ENCODE peak calls at places on chromosomes 11 and 22, in ten cellular contexts. One of them, this sample, is unnamed.

GRCh38 chr11:24155792-24156191 is 341.1 kb upstream of the LUZP2 start:
- DNase-seq in Peyer's patch: no peak
- DNase-seq in GM12865: no peak
- DNase-seq in heart left ventricle: no peak
- DNase-seq in pancreas: no peak
- DNase-seq in BE2C: peak
- DNase-seq in brain microvascular endothelial cell: no peak
- DNase-seq in adrenal gland: no peak
- DNase-seq in sigmoid colon: no peak
- DNase-seq in foreskin fibroblast: no peak
- DNase-seq in this sample: no peak

GRCh38 chr22:27419473-27419872 is 382.1 kb downstream of the MN1 start:
- DNase-seq in Peyer's patch: no peak
- DNase-seq in GM12865: no peak
- DNase-seq in heart left ventricle: no peak
- DNase-seq in pancreas: no peak
- DNase-seq in BE2C: no peak
- DNase-seq in brain microvascular endothelial cell: peak
- DNase-seq in adrenal gland: no peak
- DNase-seq in sigmoid colon: no peak
- DNase-seq in foreskin fibroblast: no peak
- DNase-seq in this sample: no peak

GRCh38 chr11:44763111-44763820 is 36.5 kb downstream of the TSPAN18 start:
- DNase-seq in Peyer's patch: no peak
- DNase-seq in GM12865: peak
- DNase-seq in heart left ventricle: no peak
- DNase-seq in pancreas: no peak
- DNase-seq in BE2C: no peak
- DNase-seq in brain microvascular endothelial cell: peak
- DNase-seq in adrenal gland: no peak
- DNase-seq in sigmoid colon: peak
- DNase-seq in foreskin fibroblast: no peak
- DNase-seq in this sample: no peak

GRCh38 chr11:71252782-71253730 is 679 bp upstream of the SHANK2 start:
- DNase-seq in Peyer's patch: peak
- DNase-seq in GM12865: no peak
- DNase-seq in heart left ventricle: no peak
- DNase-seq in pancreas: peak
- DNase-seq in BE2C: no peak
- DNase-seq in brain microvascular endothelial cell: peak
- DNase-seq in adrenal gland: no peak
- DNase-seq in sigmoid colon: no peak
- DNase-seq in foreskin fibroblast: peak
- DNase-seq in this sample: no peak

GRCh38 chr11:48041877-48042698 is 61.7 kb downstream of the PTPRJ start:
- DNase-seq in Peyer's patch: no peak
- DNase-seq in GM12865: no peak
- DNase-seq in heart left ventricle: no peak
- DNase-seq in pancreas: no peak
- DNase-seq in BE2C: no peak
- DNase-seq in brain microvascular endothelial cell: no peak
- DNase-seq in adrenal gland: no peak
- DNase-seq in sigmoid colon: no peak
- DNase-seq in foreskin fibroblast: no peak
- DNase-seq in this sample: no peak

GRCh38 chr11:125064070-125064469 is 965 bp downstream of the SLC37A2 start:
- DNase-seq in Peyer's patch: no peak
- DNase-seq in GM12865: no peak
- DNase-seq in heart left ventricle: no peak
- DNase-seq in pancreas: no peak
- DNase-seq in BE2C: no peak
- DNase-seq in brain microvascular endothelial cell: no peak
- DNase-seq in adrenal gland: no peak
- DNase-seq in sigmoid colon: no peak
- DNase-seq in foreskin fibroblast: no peak
- DNase-seq in this sample: no peak

GRCh38 chr22:44261861-44262595 is 50.7 kb downstream of the SHISAL1 start:
- DNase-seq in Peyer's patch: no peak
- DNase-seq in GM12865: no peak
- DNase-seq in heart left ventricle: peak
- DNase-seq in pancreas: no peak
- DNase-seq in BE2C: peak
- DNase-seq in brain microvascular endothelial cell: no peak
- DNase-seq in adrenal gland: peak
- DNase-seq in sigmoid colon: peak
- DNase-seq in foreskin fibroblast: no peak
- DNase-seq in this sample: no peak

GRCh38 chr11:18522388-18522787 is 4.4 kb downstream of the TSG101 start:
- DNase-seq in Peyer's patch: no peak
- DNase-seq in GM12865: peak
- DNase-seq in heart left ventricle: no peak
- DNase-seq in pancreas: no peak
- DNase-seq in BE2C: no peak
- DNase-seq in brain microvascular endothelial cell: no peak
- DNase-seq in adrenal gland: no peak
- DNase-seq in sigmoid colon: no peak
- DNase-seq in foreskin fibroblast: no peak
- DNase-seq in this sample: no peak

DNA sequence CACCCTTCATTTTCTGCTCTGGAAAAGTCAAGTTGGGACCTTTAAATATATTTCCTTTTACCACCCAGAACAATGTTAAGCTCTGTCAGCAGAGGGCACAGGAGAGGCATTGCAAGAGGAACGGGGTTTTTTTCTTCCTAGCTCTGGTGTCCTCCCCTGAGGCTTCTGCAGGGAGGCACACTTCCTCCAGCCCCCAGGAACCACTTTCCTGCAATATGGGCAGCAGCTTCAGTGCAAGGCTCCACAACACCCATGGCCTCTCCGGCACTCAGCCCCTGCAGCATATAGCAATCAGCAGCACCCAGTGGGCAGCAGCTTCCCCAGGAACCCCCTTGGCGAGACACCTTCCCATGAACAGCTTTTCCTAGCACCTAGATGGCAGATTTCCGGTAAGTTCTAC is 101.4 kb downstream of the SYT9 start:
- DNase-seq in Peyer's patch: no peak
- DNase-seq in GM12865: peak
- DNase-seq in heart left ventricle: no peak
- DNase-seq in pancreas: no peak
- DNase-seq in BE2C: peak
- DNase-seq in brain microvascular endothelial cell: peak
- DNase-seq in adrenal gland: no peak
- DNase-seq in sigmoid colon: no peak
- DNase-seq in foreskin fibroblast: peak
- DNase-seq in this sample: no peak
- TF ChIP-seq CTCF in Peyer's patch: no peak
- TF ChIP-seq CTCF in GM12865: peak
- TF ChIP-seq CTCF in heart left ventricle: peak
- TF ChIP-seq CTCF in pancreas: no peak
- TF ChIP-seq CTCF in BE2C: peak
- TF ChIP-seq CTCF in brain microvascular endothelial cell: peak
- TF ChIP-seq CTCF in adrenal gland: peak
- TF ChIP-seq CTCF in sigmoid colon: no peak
- TF ChIP-seq CTCF in foreskin fibroblast: peak
- TF ChIP-seq CTCF in this sample: peak

GRCh38 chr11:61144511-61145179 is 16.6 kb downstream of the VPS37C start:
- DNase-seq in Peyer's patch: no peak
- DNase-seq in GM12865: no peak
- DNase-seq in heart left ventricle: no peak
- DNase-seq in pancreas: no peak
- DNase-seq in BE2C: no peak
- DNase-seq in brain microvascular endothelial cell: no peak
- DNase-seq in adrenal gland: no peak
- DNase-seq in sigmoid colon: peak
- DNase-seq in foreskin fibroblast: no peak
- DNase-seq in this sample: no peak

GRCh38 chr11:61145228-61146005 is 15.8 kb downstream of the VPS37C start:
- DNase-seq in Peyer's patch: no peak
- DNase-seq in GM12865: no peak
- DNase-seq in heart left ventricle: no peak
- DNase-seq in pancreas: no peak
- DNase-seq in BE2C: no peak
- DNase-seq in brain microvascular endothelial cell: no peak
- DNase-seq in adrenal gland: no peak
- DNase-seq in sigmoid colon: peak
- DNase-seq in foreskin fibroblast: no peak
- DNase-seq in this sample: no peak

GRCh38 chr11:61146413-61146812 is 14.8 kb downstream of the VPS37C start:
- DNase-seq in Peyer's patch: no peak
- DNase-seq in GM12865: no peak
- DNase-seq in heart left ventricle: no peak
- DNase-seq in pancreas: no peak
- DNase-seq in BE2C: no peak
- DNase-seq in brain microvascular endothelial cell: no peak
- DNase-seq in adrenal gland: no peak
- DNase-seq in sigmoid colon: peak
- DNase-seq in foreskin fibroblast: no peak
- DNase-seq in this sample: no peak

GRCh38 chr11:61148016-61148640 is 13.1 kb downstream of the VPS37C start:
- DNase-seq in Peyer's patch: no peak
- DNase-seq in GM12865: no peak
- DNase-seq in heart left ventricle: no peak
- DNase-seq in pancreas: peak
- DNase-seq in BE2C: no peak
- DNase-seq in brain microvascular endothelial cell: no peak
- DNase-seq in adrenal gland: no peak
- DNase-seq in sigmoid colon: peak
- DNase-seq in foreskin fibroblast: no peak
- DNase-seq in this sample: no peak

DNA sequence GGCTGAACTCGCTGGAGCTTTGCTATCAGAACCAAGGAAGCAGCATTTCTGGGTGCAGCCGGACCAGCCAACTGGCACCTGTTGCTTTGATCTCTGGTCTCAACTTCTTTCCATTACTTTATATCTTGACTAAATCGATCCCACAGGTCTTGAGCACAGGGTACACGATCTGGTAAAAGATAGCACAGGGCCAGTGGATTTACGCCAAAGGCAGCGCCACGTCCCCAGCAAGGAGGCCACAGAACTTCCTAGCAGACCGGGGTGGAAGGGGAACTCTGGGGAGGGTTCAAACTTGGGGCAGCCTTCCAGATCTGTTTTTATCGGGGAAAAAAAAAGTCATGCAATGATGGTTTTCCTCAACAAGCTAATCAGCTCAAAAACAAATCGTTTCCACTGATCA is 14.0 kb downstream of the VPS37C start:
- DNase-seq in Peyer's patch: no peak
- DNase-seq in GM12865: no peak
- DNase-seq in heart left ventricle: no peak
- DNase-seq in pancreas: no peak
- DNase-seq in BE2C: no peak
- DNase-seq in brain microvascular endothelial cell: no peak
- DNase-seq in adrenal gland: peak
- DNase-seq in sigmoid colon: peak
- DNase-seq in foreskin fibroblast: no peak
- DNase-seq in this sample: no peak
- H3K4me3 ChIP-seq in Peyer's patch: no peak
- H3K4me3 ChIP-seq in GM12865: no peak
- H3K4me3 ChIP-seq in heart left ventricle: no peak
- H3K4me3 ChIP-seq in pancreas: no peak
- H3K4me3 ChIP-seq in BE2C: no peak
- H3K4me3 ChIP-seq in brain microvascular endothelial cell: no peak
- H3K4me3 ChIP-seq in adrenal gland: no peak
- H3K4me3 ChIP-seq in sigmoid colon: no peak
- H3K4me3 ChIP-seq in foreskin fibroblast: no peak
- H3K4me3 ChIP-seq in this sample: no peak

DNA sequence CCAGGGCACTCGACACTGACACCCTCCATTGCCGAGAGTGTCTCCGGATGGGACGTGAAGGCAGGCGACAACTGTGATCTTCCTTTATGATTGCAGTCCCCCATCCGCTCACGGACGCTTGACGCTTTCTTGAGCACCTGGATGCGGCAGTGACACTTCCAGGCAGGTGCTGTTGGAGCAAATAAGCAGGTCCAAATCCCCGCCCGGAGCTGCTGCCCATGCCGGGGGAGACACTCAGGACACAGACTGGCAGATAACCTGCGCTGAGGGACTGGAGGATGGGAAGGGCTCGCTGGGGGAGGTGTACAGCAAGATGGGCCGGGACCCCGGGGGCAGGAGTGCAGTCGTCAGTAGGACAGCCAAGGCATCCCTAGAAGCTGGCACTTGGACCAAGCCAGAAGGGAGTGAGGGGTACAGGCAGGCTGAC is 1403.5 kb downstream of the BRD1 start:
- DNase-seq in Peyer's patch: no peak
- DNase-seq in GM12865: no peak
- DNase-seq in heart left ventricle: no peak
- DNase-seq in pancreas: no peak
- DNase-seq in BE2C: no peak
- DNase-seq in brain microvascular endothelial cell: no peak
- DNase-seq in adrenal gland: no peak
- DNase-seq in sigmoid colon: no peak
- DNase-seq in foreskin fibroblast: no peak
- DNase-seq in this sample: no peak
- TF ChIP-seq CTCF in Peyer's patch: no peak
- TF ChIP-seq CTCF in GM12865: no peak
- TF ChIP-seq CTCF in heart left ventricle: no peak
- TF ChIP-seq CTCF in pancreas: no peak
- TF ChIP-seq CTCF in BE2C: no peak
- TF ChIP-seq CTCF in brain microvascular endothelial cell: no peak
- TF ChIP-seq CTCF in adrenal gland: no peak
- TF ChIP-seq CTCF in sigmoid colon: no peak
- TF ChIP-seq CTCF in foreskin fibroblast: no peak
- TF ChIP-seq CTCF in this sample: no peak

GRCh38 chr11:63916837-63917684 is at the start of gene RCOR2:
- DNase-seq in Peyer's patch: peak
- DNase-seq in GM12865: peak
- DNase-seq in heart left ventricle: peak
- DNase-seq in pancreas: peak
- DNase-seq in BE2C: peak
- DNase-seq in brain microvascular endothelial cell: peak
- DNase-seq in adrenal gland: peak
- DNase-seq in sigmoid colon: peak
- DNase-seq in foreskin fibroblast: peak
- DNase-seq in this sample: no peak

GRCh38 chr11:63913866-63914830 is 2.8 kb downstream of the RCOR2 start:
- DNase-seq in Peyer's patch: no peak
- DNase-seq in GM12865: no peak
- DNase-seq in heart left ventricle: no peak
- DNase-seq in pancreas: no peak
- DNase-seq in BE2C: no peak
- DNase-seq in brain microvascular endothelial cell: no peak
- DNase-seq in adrenal gland: no peak
- DNase-seq in sigmoid colon: no peak
- DNase-seq in foreskin fibroblast: no peak
- DNase-seq in this sample: no peak

GRCh38 chr11:63915961-63916836 is 765 bp downstream of the RCOR2 start:
- DNase-seq in Peyer's patch: peak
- DNase-seq in GM12865: peak
- DNase-seq in heart left ventricle: peak
- DNase-seq in pancreas: peak
- DNase-seq in BE2C: peak
- DNase-seq in brain microvascular endothelial cell: no peak
- DNase-seq in adrenal gland: no peak
- DNase-seq in sigmoid colon: no peak
- DNase-seq in foreskin fibroblast: no peak
- DNase-seq in this sample: no peak

GRCh38 chr11:63912678-63913077 is 4.3 kb downstream of the RCOR2 start:
- DNase-seq in Peyer's patch: no peak
- DNase-seq in GM12865: no peak
- DNase-seq in heart left ventricle: no peak
- DNase-seq in pancreas: no peak
- DNase-seq in BE2C: no peak
- DNase-seq in brain microvascular endothelial cell: no peak
- DNase-seq in adrenal gland: no peak
- DNase-seq in sigmoid colon: no peak
- DNase-seq in foreskin fibroblast: no peak
- DNase-seq in this sample: no peak

DNA sequence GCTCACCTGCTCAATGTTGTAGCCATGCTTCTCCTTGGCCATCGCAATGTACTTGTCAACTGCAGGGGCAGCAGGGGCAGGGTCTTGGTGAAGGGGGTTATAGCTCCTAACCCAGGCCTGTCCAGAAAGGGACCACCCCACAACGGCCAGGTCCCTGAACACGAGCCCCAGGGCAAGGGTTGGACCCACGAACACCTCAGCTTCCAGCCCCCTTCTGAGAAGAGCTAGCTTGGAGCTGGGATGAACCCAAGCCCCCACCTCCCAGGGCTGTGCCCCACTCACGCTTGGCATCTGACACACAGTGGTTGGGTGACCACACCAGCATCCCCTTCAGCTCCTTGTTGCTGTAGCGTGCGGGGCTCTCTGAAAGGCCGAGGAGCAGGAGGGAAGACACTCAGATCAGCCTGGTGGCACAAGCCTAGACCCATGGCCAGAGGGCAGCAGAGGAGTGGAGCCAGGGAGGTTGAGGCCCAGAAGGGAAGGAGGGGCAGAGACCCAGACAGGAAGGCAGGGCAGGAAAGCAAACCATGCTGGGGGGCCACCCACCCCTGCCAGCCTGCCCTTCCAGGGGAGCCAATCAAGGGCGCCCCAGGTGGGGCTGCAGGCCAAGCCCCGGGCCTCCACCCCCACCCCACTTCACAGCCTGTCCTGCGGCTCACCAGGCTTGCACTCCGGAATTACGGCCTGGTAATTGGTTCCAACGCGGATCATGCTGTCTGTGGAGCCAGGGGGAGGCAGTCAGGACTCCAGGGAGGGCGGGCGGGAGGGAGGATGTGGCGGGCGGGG is 1.9 kb downstream of the RCOR2 start:
- DNase-seq in Peyer's patch: no peak
- DNase-seq in GM12865: no peak
- DNase-seq in heart left ventricle: no peak
- DNase-seq in pancreas: no peak
- DNase-seq in BE2C: peak
- DNase-seq in brain microvascular endothelial cell: no peak
- DNase-seq in adrenal gland: no peak
- DNase-seq in sigmoid colon: no peak
- DNase-seq in foreskin fibroblast: no peak
- DNase-seq in this sample: no peak
- H3K4me3 ChIP-seq in Peyer's patch: no peak
- H3K4me3 ChIP-seq in GM12865: no peak
- H3K4me3 ChIP-seq in heart left ventricle: peak
- H3K4me3 ChIP-seq in pancreas: no peak
- H3K4me3 ChIP-seq in BE2C: peak
- H3K4me3 ChIP-seq in brain microvascular endothelial cell: no peak
- H3K4me3 ChIP-seq in adrenal gland: no peak
- H3K4me3 ChIP-seq in sigmoid colon: no peak
- H3K4me3 ChIP-seq in foreskin fibroblast: no peak
- H3K4me3 ChIP-seq in this sample: peak